ENCODE peak calls at places on chromosomes 1 and 21, in eight cellular contexts. E is body of pancreas, I is lung, G is tibial nerve, D is IMR-90, H is cardiac muscle cell, K is sigmoid colon, M is neural progenitor cell. F is an unnamed sample.
A peak's percentile ranks its signal among the peaks of the same experiment; 100 is the strongest.

GRCh38 chr1:35178874-35179380 is 14.0 kb downstream of the SFPQ start:
- DNase-seq in K (no peak), D (no peak), E (no peak), H (no peak), I (no peak), M (no peak), G (no peak), F (no peak)

GRCh38 chr1:236301958-236302335 is 20.2 kb upstream of the ERO1B start:
- DNase-seq in I (no peak), D (no peak), G (no peak), E (peak; percentile 85), H (no peak), K (no peak), M (no peak), F (no peak)

GRCh38 chr1:196355206-196355786 is 252.9 kb downstream of the KCNT2 start:
- DNase-seq in M (no peak), G (peak; percentile 40), H (peak; percentile 15), D (peak; percentile 25), I (no peak), K (no peak), E (peak; percentile 2), F (no peak)

GRCh38 chr1:85374160-85374559 is 90.8 kb downstream of the DDAH1 start:
- DNase-seq in I (no peak), K (no peak), H (no peak), E (peak; percentile 27), M (no peak), D (peak; percentile 95), G (no peak), F (no peak)

GRCh38 chr1:154944422-154945159 is 8.1 kb upstream of the PMVK start:
- DNase-seq in M (no peak), H (no peak), E (no peak), K (no peak), G (no peak), I (no peak), D (no peak), F (no peak)

GRCh38 chr1:220516014-220516721 is 11.8 kb upstream of the MARK1 start:
- DNase-seq in D (no peak), H (no peak), K (no peak), E (no peak), G (no peak), M (no peak), I (no peak), F (no peak)

GRCh38 chr1:161199506-161200119 is 759 bp upstream of the ADAMTS4 start:
- DNase-seq in G (no peak), M (no peak), D (no peak), I (no peak), H (no peak), K (no peak), E (no peak), F (no peak)

GRCh38 chr1:42934541-42935312 is 23.9 kb downstream of the SLC2A1 start:
- DNase-seq in D (no peak), K (peak; percentile 55), H (no peak), M (no peak), E (no peak), G (no peak), I (no peak), F (no peak)

GRCh38 chr1:201673912-201674311 is 135.0 kb downstream of the NAV1 start:
- DNase-seq in H (no peak), I (no peak), M (peak; percentile 27), D (no peak), G (no peak), E (peak; percentile 48), K (no peak), F (no peak)

GRCh38 chr1:193479187-193479586 is 292.8 kb upstream of the B3GALT2 start:
- DNase-seq in E (peak; percentile 40), M (no peak), I (no peak), G (no peak), D (no peak), K (no peak), H (no peak), F (no peak)

GRCh38 chr21:38171723-38172344 is 85.0 kb upstream of the KCNJ15 start:
- DNase-seq in E (peak; percentile 22), K (no peak), G (no peak), M (peak; percentile 72), D (peak; percentile 45), I (no peak), H (peak; percentile 31), F (no peak)
- TF ChIP-seq CTCF in E (no peak), K (no peak), G (no peak), M (no peak), D (peak; percentile 11), I (no peak), H (peak; percentile 10), F (no peak)

DNA sequence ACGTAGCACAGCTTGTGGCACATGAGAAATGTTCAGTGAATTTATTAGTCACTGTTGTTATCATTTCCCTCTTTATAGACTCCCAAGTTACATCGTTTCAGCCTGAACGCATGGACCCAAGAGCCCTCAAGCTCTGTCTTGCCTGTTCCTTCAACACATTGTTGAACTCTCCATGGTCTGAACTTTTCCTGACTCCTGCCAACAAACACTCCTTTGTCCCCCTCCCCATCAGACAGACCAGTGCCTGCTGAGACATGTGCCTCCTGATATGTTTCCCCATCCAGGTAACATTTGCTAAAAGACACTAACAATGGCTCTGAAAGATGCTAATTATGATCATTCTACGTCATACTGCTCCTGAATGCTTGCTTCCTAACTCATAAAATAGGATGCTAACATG is 108.7 kb upstream of the NFIA start:
- DNase-seq in H (no peak), I (no peak), G (no peak), M (no peak), D (no peak), K (no peak), E (no peak), F (no peak)
- H3K4me1 ChIP-seq in H (peaks cover 4% of the 10 kb centered on the region), I (peaks cover 1% of the 10 kb centered on the region), G (peaks cover 5% of the 10 kb centered on the region), M (peaks cover 47% of the 10 kb centered on the region), D (no peaks in the 10 kb centered on the region), K (no peaks in the 10 kb centered on the region), E (peaks cover 4% of the 10 kb centered on the region), F (peaks cover 39% of the 10 kb centered on the region)

GRCh38 chr1:230792691-230793462 is 45.7 kb downstream of the CAPN9 start:
- DNase-seq in G (no peak), K (no peak), E (no peak), D (peak; percentile 11), I (no peak), H (no peak), M (no peak), F (no peak)
- TF ChIP-seq CTCF in G (no peak), K (no peak), E (peak; percentile 16), D (peak; percentile 33), I (no peak), H (peak; percentile 22), M (no peak), F (no peak)

DNA sequence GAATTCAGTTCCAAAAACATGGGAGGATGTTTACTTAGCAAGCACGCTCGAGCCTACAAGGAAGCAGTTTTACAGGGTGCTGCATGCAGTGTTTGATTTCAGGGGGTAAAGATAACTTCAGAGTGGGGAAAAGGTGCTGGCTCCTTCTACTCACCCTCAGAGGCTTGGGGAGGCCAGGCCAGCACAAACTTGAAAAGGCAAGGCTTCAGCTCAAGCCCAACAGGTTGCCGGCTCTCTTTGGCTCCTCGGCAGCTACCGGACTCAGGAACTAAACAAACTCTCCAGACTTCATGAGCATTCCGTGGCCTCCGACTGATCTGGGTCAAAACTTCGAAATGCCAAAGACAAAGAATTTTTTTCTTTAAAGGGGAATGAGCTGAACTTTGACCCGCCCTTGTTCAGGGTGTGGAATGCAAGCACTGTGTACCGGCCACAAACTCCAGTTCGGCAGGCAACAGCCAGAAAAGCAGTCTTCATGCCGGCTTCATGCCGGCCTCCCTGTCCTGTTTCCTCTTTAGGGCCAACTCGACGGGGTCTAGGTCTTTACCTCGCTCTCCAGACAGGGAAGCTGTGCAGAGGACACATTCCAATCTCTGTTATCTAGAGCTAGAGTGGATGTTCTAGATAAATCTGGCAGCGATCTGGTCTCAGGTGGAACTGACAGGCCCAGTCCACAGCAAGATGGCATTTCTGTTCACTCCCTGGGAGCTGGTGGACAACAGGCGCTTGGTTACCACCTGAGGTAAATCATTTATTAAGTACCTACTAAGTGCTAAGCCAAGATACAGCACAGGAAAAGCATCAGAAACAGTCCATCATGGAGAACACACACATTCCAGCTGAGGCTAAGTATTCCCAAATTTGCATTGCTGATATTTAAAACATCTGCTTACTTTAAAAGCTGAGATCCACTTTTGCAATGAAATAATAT is 75.0 kb downstream of the CD46 start:
- DNase-seq in K (peak; percentile 77), M (no peak), G (peak; percentile 55), E (peak; percentile 75), I (peak; percentile 62), H (no peak), D (no peak), F (no peak)
- H3K4me1 ChIP-seq in K (no peaks in the 10 kb centered on the region), M (no peaks in the 10 kb centered on the region), G (peaks cover 38% of the 10 kb centered on the region), E (peaks cover 75% of the 10 kb centered on the region), I (peaks cover 34% of the 10 kb centered on the region), H (peaks cover 5% of the 10 kb centered on the region), D (peaks cover 28% of the 10 kb centered on the region), F (peaks cover 48% of the 10 kb centered on the region)

GRCh38 chr21:32099812-32100416 is 178.9 kb downstream of the MIS18A start:
- DNase-seq in H (no peak), D (peak; percentile 24), G (no peak), M (peak; percentile 45), K (no peak), I (no peak), E (no peak), F (no peak)
- TF ChIP-seq CTCF in H (no peak), D (peak; percentile 30), G (no peak), M (peak; percentile 50), K (no peak), I (no peak), E (no peak), F (no peak)

GRCh38 chr1:165595561-165595960 is 35.5 kb upstream of the MGST3 start:
- DNase-seq in G (no peak), E (no peak), I (no peak), M (no peak), D (peak; percentile 16), K (no peak), H (no peak), F (no peak)

GRCh38 chr1:165600793-165601192 is 30.2 kb upstream of the MGST3 start:
- DNase-seq in G (no peak), H (no peak), M (no peak), D (no peak), K (no peak), I (no peak), E (peak; percentile 7), F (no peak)

GRCh38 chr1:165598676-165599059 is 32.4 kb upstream of the MGST3 start:
- DNase-seq in M (no peak), K (no peak), I (no peak), H (no peak), G (no peak), E (peak; percentile 11), D (no peak), F (no peak)

GRCh38 chr1:165592945-165593823 is 37.9 kb upstream of the MGST3 start:
- DNase-seq in I (peak; percentile 74), E (peak; percentile 84), M (peak; percentile 75), G (peak; percentile 98), H (peak; percentile 78), D (peak; percentile 76), K (peak; percentile 75), F (peak; percentile 40)

GRCh38 chr1:165597883-165598675 is 33.0 kb upstream of the MGST3 start:
- DNase-seq in D (peak; percentile 98), G (peak; percentile 95), I (peak; percentile 95), M (peak; percentile 97), E (peak; percentile 98), K (peak; percentile 98), H (peak; percentile 97), F (peak; percentile 97)
- H3K4me1 ChIP-seq in D (peaks cover 2% of the 10 kb centered on the region), G (peaks cover 7% of the 10 kb centered on the region), I (no peaks in the 10 kb centered on the region), M (peaks cover 7% of the 10 kb centered on the region), E (peaks cover 21% of the 10 kb centered on the region), K (no peaks in the 10 kb centered on the region), H (no peaks in the 10 kb centered on the region), F (peaks cover 6% of the 10 kb centered on the region)

DNA sequence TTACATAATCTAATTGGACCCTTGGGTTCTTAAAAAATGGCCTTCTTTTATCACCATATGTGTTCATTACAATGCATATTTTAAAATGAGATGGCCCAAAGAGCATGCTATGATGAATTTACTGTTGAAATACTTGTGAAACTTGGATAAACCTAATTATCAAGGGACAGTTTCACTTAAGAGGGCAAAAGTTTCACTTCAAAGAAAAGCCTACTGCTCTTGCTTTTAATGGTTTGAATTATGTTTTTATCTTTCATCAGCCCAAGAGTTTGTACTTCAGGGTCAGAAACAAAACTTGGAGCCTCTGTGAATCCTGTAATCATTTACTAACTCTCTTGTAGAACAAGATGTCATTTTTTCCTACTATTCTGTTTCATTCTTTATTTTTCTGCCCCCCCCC is 32.3 kb downstream of the POU2F1 start:
- DNase-seq in M (no peak), K (no peak), E (no peak), D (no peak), I (no peak), G (no peak), H (no peak), F (no peak)
- TF ChIP-seq CTCF in M (no peak), K (no peak), E (no peak), D (no peak), I (no peak), G (no peak), H (no peak), F (no peak)

F was measured in thoracic aorta.